ENCODE peak calls at places on chromosomes 5 and 9, in eight cellular contexts. One of them, this sample, is unnamed.

GRCh38 chr5:87195104-87195581 is 72.5 kb upstream of the RASA1 start:
- DNase-seq in GM12878: peak; percentile 48
- DNase-seq in GM12865: peak; percentile 37
- DNase-seq in mucosa of descending colon: no peak
- DNase-seq in AG10803: peak; percentile 69
- DNase-seq in pancreas: no peak
- DNase-seq in IMR-90: peak; percentile 85
- DNase-seq in lung: no peak
- DNase-seq in this sample: peak; percentile 88

GRCh38 chr9:92506184-92506857 is 24.0 kb upstream of the ASPN start:
- DNase-seq in IMR-90: peak; percentile 95
- DNase-seq in mucosa of descending colon: no peak
- DNase-seq in GM12878: no peak
- DNase-seq in lung: no peak
- DNase-seq in pancreas: no peak
- DNase-seq in GM12865: no peak
- DNase-seq in AG10803: peak; percentile 98
- DNase-seq in this sample: peak; percentile 89

GRCh38 chr9:114898741-114899140 is 31.6 kb downstream of the TNFSF8 start:
- DNase-seq in mucosa of descending colon: peak; percentile 57
- DNase-seq in GM12865: peak; percentile 54
- DNase-seq in pancreas: no peak
- DNase-seq in lung: no peak
- DNase-seq in IMR-90: no peak
- DNase-seq in AG10803: no peak
- DNase-seq in GM12878: no peak
- DNase-seq in this sample: no peak

GRCh38 chr5:40906351-40906751 is 2.9 kb upstream of the C7 start:
- DNase-seq in GM12878: no peak
- DNase-seq in lung: no peak
- DNase-seq in AG10803: no peak
- DNase-seq in mucosa of descending colon: no peak
- DNase-seq in pancreas: no peak
- DNase-seq in GM12865: no peak
- DNase-seq in IMR-90: peak; percentile 63
- DNase-seq in this sample: no peak

GRCh38 chr5:148457183-148457620 is 73.4 kb downstream of the FBXO38 start:
- DNase-seq in GM12878: no peak
- DNase-seq in pancreas: no peak
- DNase-seq in AG10803: no peak
- DNase-seq in GM12865: peak; percentile 10
- DNase-seq in mucosa of descending colon: no peak
- DNase-seq in lung: no peak
- DNase-seq in IMR-90: no peak
- DNase-seq in this sample: no peak

GRCh38 chr5:75694781-75695180 is 22.5 kb downstream of the POC5 start:
- DNase-seq in lung: no peak
- DNase-seq in IMR-90: no peak
- DNase-seq in AG10803: no peak
- DNase-seq in pancreas: no peak
- DNase-seq in mucosa of descending colon: no peak
- DNase-seq in GM12865: no peak
- DNase-seq in GM12878: no peak
- DNase-seq in this sample: no peak

GRCh38 chr9:125613156-125613555 is 93.9 kb downstream of the MAPKAP1 start:
- DNase-seq in pancreas: no peak
- DNase-seq in IMR-90: no peak
- DNase-seq in GM12865: no peak
- DNase-seq in GM12878: no peak
- DNase-seq in lung: no peak
- DNase-seq in mucosa of descending colon: no peak
- DNase-seq in AG10803: no peak
- DNase-seq in this sample: peak; percentile 70

GRCh38 chr9:133184971-133185370 is 21.3 kb upstream of the GBGT1 start:
- DNase-seq in AG10803: peak; percentile 81
- DNase-seq in lung: peak; percentile 55
- DNase-seq in GM12865: peak; percentile 32
- DNase-seq in IMR-90: peak; percentile 62
- DNase-seq in mucosa of descending colon: no peak
- DNase-seq in GM12878: no peak
- DNase-seq in pancreas: no peak
- DNase-seq in this sample: peak; percentile 81

GRCh38 chr5:127863161-127863560 is 160.0 kb downstream of the CCDC192 start:
- DNase-seq in GM12865: no peak
- DNase-seq in mucosa of descending colon: no peak
- DNase-seq in AG10803: no peak
- DNase-seq in IMR-90: peak; percentile 62
- DNase-seq in lung: no peak
- DNase-seq in GM12878: no peak
- DNase-seq in pancreas: no peak
- DNase-seq in this sample: peak; percentile 28

GRCh38 chr5:59683311-59683710 is 210.2 kb downstream of the PDE4D start:
- DNase-seq in AG10803: no peak
- DNase-seq in mucosa of descending colon: no peak
- DNase-seq in pancreas: no peak
- DNase-seq in lung: no peak
- DNase-seq in IMR-90: no peak
- DNase-seq in GM12878: no peak
- DNase-seq in GM12865: no peak
- DNase-seq in this sample: no peak

GRCh38 chr5:76384705-76385104 is 18.4 kb upstream of the IQGAP2 start:
- DNase-seq in AG10803: no peak
- DNase-seq in GM12865: no peak
- DNase-seq in GM12878: no peak
- DNase-seq in IMR-90: no peak
- DNase-seq in mucosa of descending colon: no peak
- DNase-seq in pancreas: no peak
- DNase-seq in lung: no peak
- DNase-seq in this sample: no peak

GRCh38 chr5:78533356-78533755 is 115.2 kb downstream of the LHFPL2 start:
- DNase-seq in lung: no peak
- DNase-seq in GM12878: no peak
- DNase-seq in mucosa of descending colon: no peak
- DNase-seq in IMR-90: peak; percentile 38
- DNase-seq in GM12865: peak; percentile 45
- DNase-seq in AG10803: no peak
- DNase-seq in pancreas: no peak
- DNase-seq in this sample: peak; percentile 71

GRCh38 chr5:74382115-74382514 is 258.4 kb downstream of the ENC1 start:
- DNase-seq in GM12865: no peak
- DNase-seq in lung: no peak
- DNase-seq in IMR-90: no peak
- DNase-seq in pancreas: no peak
- DNase-seq in GM12878: no peak
- DNase-seq in AG10803: no peak
- DNase-seq in mucosa of descending colon: no peak
- DNase-seq in this sample: no peak

GRCh38 chr5:640461-641330 is 28.6 kb downstream of the CEP72 start:
- DNase-seq in AG10803: no peak
- DNase-seq in IMR-90: no peak
- DNase-seq in GM12865: no peak
- DNase-seq in lung: no peak
- DNase-seq in mucosa of descending colon: no peak
- DNase-seq in GM12878: no peak
- DNase-seq in pancreas: no peak
- DNase-seq in this sample: no peak
- H3K4me3 ChIP-seq in AG10803: no peak overlapping the region
- H3K4me3 ChIP-seq in IMR-90: no peak overlapping the region
- H3K4me3 ChIP-seq in GM12865: no peak overlapping the region
- H3K4me3 ChIP-seq in lung: no peak overlapping the region
- H3K4me3 ChIP-seq in mucosa of descending colon: no peak overlapping the region
- H3K4me3 ChIP-seq in GM12878: no peak overlapping the region
- H3K4me3 ChIP-seq in pancreas: no peak overlapping the region
- H3K4me3 ChIP-seq in this sample: no peak overlapping the region

DNA sequence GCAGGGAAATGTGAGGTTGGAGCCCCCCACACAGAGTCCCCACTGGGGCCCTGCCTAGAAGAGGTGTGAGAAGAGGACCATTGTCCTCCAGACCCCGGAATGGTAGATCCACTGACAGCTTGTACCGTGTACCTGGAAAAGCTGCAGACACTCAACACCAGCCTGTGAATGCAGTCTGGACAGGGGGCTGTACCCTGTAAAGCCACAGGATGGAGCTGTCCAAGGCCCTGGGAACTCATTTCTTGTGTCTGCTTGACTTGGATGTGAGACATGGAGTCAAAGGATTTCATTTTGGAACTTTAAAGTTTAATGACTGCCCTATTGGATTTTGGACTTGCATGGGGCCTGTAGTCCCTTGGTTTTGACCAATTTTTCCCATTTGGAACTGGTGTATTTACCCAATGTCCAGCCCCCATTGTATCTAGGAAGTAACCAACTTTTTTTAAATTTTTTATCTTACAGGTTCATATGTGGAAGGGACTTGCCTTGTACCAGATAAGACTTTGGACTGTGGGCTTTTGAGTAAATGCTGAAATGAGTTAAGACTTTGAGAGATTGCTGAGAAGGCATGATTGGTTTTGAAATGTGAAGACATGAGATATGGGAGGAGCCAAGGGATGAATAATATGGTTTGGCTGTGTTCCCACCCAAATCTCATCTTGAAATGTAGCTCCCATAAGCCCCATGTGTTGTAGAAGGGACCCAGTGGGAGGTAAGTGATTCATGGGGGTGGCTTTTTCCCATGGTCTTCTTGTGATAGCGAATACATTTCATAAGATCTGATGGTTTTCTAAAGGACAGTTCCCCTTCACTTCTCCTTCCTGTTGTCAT is 535.2 kb upstream of the MEF2C start:
- DNase-seq in GM12878: no peak
- DNase-seq in mucosa of descending colon: no peak
- DNase-seq in pancreas: no peak
- DNase-seq in lung: no peak
- DNase-seq in GM12865: no peak
- DNase-seq in IMR-90: no peak
- DNase-seq in AG10803: no peak
- DNase-seq in this sample: no peak
- TF ChIP-seq CTCF in GM12878: no peak
- TF ChIP-seq CTCF in mucosa of descending colon: no peak
- TF ChIP-seq CTCF in pancreas: no peak
- TF ChIP-seq CTCF in lung: no peak
- TF ChIP-seq CTCF in GM12865: no peak
- TF ChIP-seq CTCF in IMR-90: no peak
- TF ChIP-seq CTCF in AG10803: no peak
- TF ChIP-seq CTCF in this sample: no peak

GRCh38 chr9:121283856-121284732 is 16.1 kb downstream of the GSN start:
- DNase-seq in pancreas: no peak
- DNase-seq in GM12878: no peak
- DNase-seq in AG10803: no peak
- DNase-seq in GM12865: no peak
- DNase-seq in lung: no peak
- DNase-seq in IMR-90: no peak
- DNase-seq in mucosa of descending colon: peak; percentile 39
- DNase-seq in this sample: no peak

GRCh38 chr9:121286688-121286972 is 18.7 kb downstream of the GSN start:
- DNase-seq in lung: no peak
- DNase-seq in GM12865: no peak
- DNase-seq in pancreas: no peak
- DNase-seq in IMR-90: no peak
- DNase-seq in GM12878: no peak
- DNase-seq in mucosa of descending colon: no peak
- DNase-seq in AG10803: no peak
- DNase-seq in this sample: no peak

GRCh38 chr9:121284733-121285451 is 16.9 kb downstream of the GSN start:
- DNase-seq in GM12865: no peak
- DNase-seq in AG10803: no peak
- DNase-seq in mucosa of descending colon: peak; percentile 36
- DNase-seq in pancreas: no peak
- DNase-seq in lung: no peak
- DNase-seq in IMR-90: no peak
- DNase-seq in GM12878: no peak
- DNase-seq in this sample: no peak

GRCh38 chr9:121286973-121287721 is 19.2 kb downstream of the GSN start:
- DNase-seq in GM12878: no peak
- DNase-seq in mucosa of descending colon: peak; percentile 82
- DNase-seq in lung: peak; percentile 81
- DNase-seq in GM12865: no peak
- DNase-seq in AG10803: peak; percentile 90
- DNase-seq in pancreas: peak; percentile 64
- DNase-seq in IMR-90: peak; percentile 95
- DNase-seq in this sample: peak; percentile 97

DNA sequence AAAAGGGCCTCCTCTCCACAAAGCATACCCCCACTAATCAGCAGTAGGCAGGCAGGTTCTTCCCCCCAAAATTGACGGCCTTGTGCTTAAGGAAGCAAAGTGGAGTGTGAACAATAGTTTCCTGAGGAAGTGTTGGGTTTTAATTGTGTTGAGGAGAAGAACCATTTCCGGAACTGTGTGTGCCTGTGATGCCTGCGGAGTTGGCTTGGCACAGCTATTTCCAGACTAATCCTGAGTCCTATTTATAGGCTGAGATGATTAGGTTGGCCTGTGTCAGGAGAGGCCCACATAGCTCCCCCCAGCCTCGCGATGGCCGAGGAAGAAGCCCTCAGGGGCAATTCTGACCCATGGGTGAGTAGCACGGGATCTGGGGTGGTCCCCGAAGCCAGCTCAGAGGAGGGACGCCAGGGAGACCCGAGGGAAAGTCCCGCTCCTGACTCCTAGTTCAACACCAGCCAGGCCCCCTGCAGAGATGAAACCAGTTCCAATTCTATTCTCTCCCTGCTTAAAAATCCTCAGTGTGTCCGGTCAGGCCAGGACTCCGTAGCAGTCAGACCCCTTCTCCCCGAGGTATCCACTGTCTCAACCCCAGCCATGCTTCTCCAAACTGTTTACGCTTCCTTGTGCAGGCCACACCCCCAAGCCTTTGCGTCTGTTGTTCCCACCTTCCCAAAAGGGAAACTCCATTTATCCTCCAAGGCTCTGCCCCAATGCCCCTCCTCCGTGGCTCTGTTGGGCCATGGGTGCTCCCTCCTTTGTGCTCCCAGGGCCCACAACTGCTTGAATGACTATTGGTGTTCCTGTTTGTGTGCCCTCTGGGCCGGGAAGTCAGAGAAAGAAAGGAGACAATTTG is 18.1 kb downstream of the GSN start:
- DNase-seq in IMR-90: peak; percentile 56
- DNase-seq in GM12878: no peak
- DNase-seq in lung: no peak
- DNase-seq in pancreas: no peak
- DNase-seq in AG10803: peak; percentile 72
- DNase-seq in GM12865: no peak
- DNase-seq in mucosa of descending colon: peak; percentile 71
- DNase-seq in this sample: peak; percentile 82
- H3K4me3 ChIP-seq in IMR-90: no peak overlapping the region
- H3K4me3 ChIP-seq in GM12878: no peak overlapping the region
- H3K4me3 ChIP-seq in lung: no peak overlapping the region
- H3K4me3 ChIP-seq in pancreas: no peak overlapping the region
- H3K4me3 ChIP-seq in AG10803: no peak overlapping the region
- H3K4me3 ChIP-seq in GM12865: no peak overlapping the region
- H3K4me3 ChIP-seq in mucosa of descending colon: no peak overlapping the region
- H3K4me3 ChIP-seq in this sample: no peak overlapping the region

DNA sequence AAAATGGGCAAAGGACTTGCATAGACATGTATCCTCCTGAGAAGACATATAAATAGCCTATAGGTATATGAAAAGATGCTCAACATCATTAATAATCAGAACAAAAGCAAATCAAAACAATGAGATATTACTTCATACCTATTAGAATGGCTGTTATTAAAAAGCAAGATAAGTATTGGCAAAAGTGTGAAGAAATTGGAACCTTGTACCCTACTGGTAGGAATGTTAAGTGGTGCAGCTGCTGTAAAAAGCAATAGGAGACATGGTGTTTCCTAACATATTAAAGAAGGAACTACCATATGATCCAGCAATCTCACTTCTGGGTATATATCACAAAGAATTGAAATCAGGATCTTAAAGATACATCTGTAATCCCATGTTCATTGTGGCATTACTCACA is 69.8 kb upstream of the PRR16 start:
- DNase-seq in lung: no peak
- DNase-seq in mucosa of descending colon: no peak
- DNase-seq in AG10803: no peak
- DNase-seq in IMR-90: no peak
- DNase-seq in GM12865: no peak
- DNase-seq in pancreas: no peak
- DNase-seq in GM12878: no peak
- DNase-seq in this sample: no peak
- TF ChIP-seq CTCF in lung: no peak
- TF ChIP-seq CTCF in mucosa of descending colon: no peak
- TF ChIP-seq CTCF in AG10803: no peak
- TF ChIP-seq CTCF in IMR-90: no peak
- TF ChIP-seq CTCF in GM12865: no peak
- TF ChIP-seq CTCF in pancreas: no peak
- TF ChIP-seq CTCF in GM12878: no peak
- TF ChIP-seq CTCF in this sample: peak; percentile 16

This sample was measured in fibroblast of pulmonary artery.